ENCODE peak calls at places on chromosomes 4 and X, in five cellular contexts. E is occipital lobe; B is naive thymus-derived CD8-positive, alpha-beta T cell; V is RWPE1; K is progenitor cell of endocrine pancreas. Q is an unnamed sample.

GRCh38 chr4:118282692-118283091 is 70.1 kb downstream of the PRSS12 start:
- DNase-seq in K (no peak), B (no peak), E (no peak), V (peak), Q (no peak)

GRCh38 chr4:73922766-73923630 is 53.8 kb downstream of the CXCL1 start:
- DNase-seq in V (no peak), B (no peak), E (no peak), K (no peak), Q (no peak)

GRCh38 chrX:119541188-119541587 is 24.0 kb downstream of the STEEP1 start:
- DNase-seq in E (no peak), K (no peak), B (no peak), V (peak), Q (no peak)

GRCh38 chr4:94409375-94409679 is 42.4 kb upstream of the PDLIM5 start:
- DNase-seq in E (no peak), K (no peak), V (no peak), B (no peak), Q (no peak)

GRCh38 chr4:143539670-143540023 is 26.1 kb downstream of the SMARCA5 start:
- DNase-seq in B (no peak), E (no peak), K (no peak), V (no peak), Q (no peak)

GRCh38 chrX:66760648-66761047 is 121.8 kb upstream of the EDA2R start:
- DNase-seq in E (no peak), B (no peak), K (no peak), V (no peak), Q (no peak)

GRCh38 chrX:152926279-152926678 is 28.4 kb downstream of the ZNF185 start:
- DNase-seq in K (peak), V (peak), B (peak), E (peak), Q (peak)

GRCh38 chr4:119139822-119140252 is 4.2 kb downstream of the MYOZ2 start:
- DNase-seq in V (no peak), E (no peak), B (no peak), K (no peak), Q (peak)

GRCh38 chr4:57055873-57056272 is 54.3 kb downstream of the IGFBP7 start:
- DNase-seq in V (no peak), E (peak), K (no peak), B (no peak), Q (no peak)

GRCh38 chr4:1445716-1446445 is 39.6 kb upstream of the NKX1-1 start:
- DNase-seq in E (no peak), K (no peak), B (no peak), V (no peak), Q (no peak)

GRCh38 chr4:188037003-188037713 is 41.6 kb downstream of the ZFP42 start:
- DNase-seq in E (no peak), K (no peak), B (no peak), V (no peak), Q (no peak)

GRCh38 chr4:169492436-169493163 is 119.8 kb downstream of the NEK1 start:
- DNase-seq in K (no peak), V (peak), B (peak), E (no peak), Q (no peak)

GRCh38 chr4:6125103-6125651 is 75.2 kb downstream of the JAKMIP1 start:
- DNase-seq in V (no peak), E (no peak), K (no peak), B (no peak), Q (no peak)

GRCh38 chr4:153467154-153467896 is 1.2 kb downstream of the TMEM131L start:
- DNase-seq in B (peak), K (peak), E (no peak), V (peak), Q (peak)

GRCh38 chr4:32987111-32987510 is 2266.9 kb downstream of the PCDH7 start:
- DNase-seq in K (no peak), E (no peak), B (no peak), V (no peak), Q (no peak)

GRCh38 chr4:23036921-23037495 is 344.3 kb downstream of the GBA3 start:
- DNase-seq in V (no peak), E (no peak), B (no peak), K (no peak), Q (no peak)

GRCh38 chr4:31071807-31072486 is 351.8 kb downstream of the PCDH7 start:
- DNase-seq in B (no peak), K (no peak), E (no peak), V (no peak), Q (no peak)

GRCh38 chrX:43025806-43026205 is 247.8 kb upstream of the PPP1R2C start:
- DNase-seq in K (no peak), B (no peak), E (no peak), V (no peak), Q (no peak)

GRCh38 chr4:108165601-108166000 is 3.1 kb downstream of the LEF1 start:
- DNase-seq in B (peak), K (no peak), V (no peak), E (no peak), Q (no peak)

GRCh38 chr4:95410387-95411005 is 138.3 kb downstream of the UNC5C start:
- DNase-seq in K (no peak), V (no peak), B (no peak), E (peak), Q (no peak)

GRCh38 chr4:5893013-5893580 is at the start of gene CRMP1:
- DNase-seq in B (no peak), K (no peak), E (peak), V (no peak), Q (no peak)

GRCh38 chrX:38052096-38052495 is 45.7 kb downstream of the SYTL5 start:
- DNase-seq in B (no peak), V (peak), K (no peak), E (no peak), Q (no peak)

GRCh38 chr4:78693777-78694456 is 82.2 kb upstream of the BMP2K start:
- DNase-seq in K (no peak), V (no peak), E (no peak), B (no peak), Q (no peak)

GRCh38 chr4:101400096-101400495 is 52.8 kb upstream of the PPP3CA start:
- DNase-seq in K (no peak), E (no peak), V (no peak), B (no peak), Q (no peak)

GRCh38 chr4:23728971-23729370 is 160.9 kb downstream of the PPARGC1A start:
- DNase-seq in B (no peak), V (no peak), K (no peak), E (no peak), Q (no peak)

GRCh38 chr4:929970-930625 is 2.0 kb downstream of the GAK start:
- DNase-seq in B (no peak), V (no peak), K (no peak), E (no peak), Q (no peak)

GRCh38 chr4:168451744-168452394 is 28.4 kb downstream of the DDX60L start:
- DNase-seq in E (no peak), K (no peak), V (peak), B (no peak), Q (no peak)

GRCh38 chr4:183337833-183338232 is 15.6 kb upstream of the CLDN24 start:
- DNase-seq in V (no peak), K (no peak), B (no peak), E (no peak), Q (no peak)

GRCh38 chr4:25817059-25817681 is 45.6 kb downstream of the SEL1L3 start:
- DNase-seq in V (peak), K (no peak), E (peak), B (no peak), Q (no peak)

GRCh38 chr4:90127706-90128345 is 632 bp downstream of the CCSER1 start:
- DNase-seq in B (no peak), V (no peak), K (peak), E (peak), Q (no peak)

GRCh38 chr4:82430193-82431025 is at the start of the genes ENOPH1 and HNRNPDL:
- DNase-seq in E (peak), V (peak), B (peak), K (peak), Q (peak)

GRCh38 chrX:103215037-103215767 is at the start of gene BEX4:
- DNase-seq in V (peak), B (peak), E (peak), K (peak), Q (peak)

GRCh38 chr4:152014280-152014679 is 253.5 kb upstream of the GATB start:
- DNase-seq in E (no peak), V (no peak), B (no peak), K (no peak), Q (peak)

GRCh38 chr4:38154681-38155588 is 194.7 kb downstream of the PTTG2 start:
- DNase-seq in E (no peak), K (no peak), B (no peak), V (peak), Q (no peak)

Q was measured in CD8-positive, alpha-beta memory T cell.